ENCODE peak calls at places on chromosomes 3 and 15, in four cellular contexts. One of them, this sample, is unnamed.
A peak's percentile ranks its signal among the peaks of the same experiment; 100 is the strongest.

GRCh38 chr3:46899151-46900006 is 21.9 kb downstream of the PTH1R start:
- DNase-seq in astrocyte: no peak
- DNase-seq in colonic mucosa: no peak
- DNase-seq in GM12878: no peak
- DNase-seq in this sample: no peak

GRCh38 chr3:69881756-69882428 is 117.6 kb upstream of the SAMMSON start:
- DNase-seq in astrocyte: no peak
- DNase-seq in colonic mucosa: no peak
- DNase-seq in GM12878: no peak
- DNase-seq in this sample: no peak

GRCh38 chr15:79035111-79035601 is 55.4 kb downstream of the RASGRF1 start:
- DNase-seq in astrocyte: no peak
- DNase-seq in colonic mucosa: no peak
- DNase-seq in GM12878: peak; percentile 31
- DNase-seq in this sample: no peak

GRCh38 chr15:63596666-63597032 is 538 bp upstream of the FBXL22 start:
- DNase-seq in astrocyte: peak; percentile 22
- DNase-seq in colonic mucosa: no peak
- DNase-seq in GM12878: no peak
- DNase-seq in this sample: no peak

GRCh38 chr15:62253294-62253693 is 88.2 kb upstream of the C2CD4B start:
- DNase-seq in astrocyte: no peak
- DNase-seq in colonic mucosa: no peak
- DNase-seq in GM12878: no peak
- DNase-seq in this sample: no peak

GRCh38 chr3:140850210-140850955 is 91.3 kb upstream of the SLC25A36 start:
- DNase-seq in astrocyte: peak; percentile 29
- DNase-seq in colonic mucosa: no peak
- DNase-seq in GM12878: no peak
- DNase-seq in this sample: no peak

GRCh38 chr3:71851878-71852277 is 66.9 kb upstream of the PROK2 start:
- DNase-seq in astrocyte: no peak
- DNase-seq in colonic mucosa: no peak
- DNase-seq in GM12878: no peak
- DNase-seq in this sample: no peak

GRCh38 chr15:75696303-75696657 is 16.4 kb downstream of the CSPG4 start:
- DNase-seq in astrocyte: no peak
- DNase-seq in colonic mucosa: no peak
- DNase-seq in GM12878: no peak
- DNase-seq in this sample: no peak

GRCh38 chr15:51801391-51801835 is 28.0 kb upstream of the TMOD3 start:
- DNase-seq in astrocyte: peak; percentile 48
- DNase-seq in colonic mucosa: no peak
- DNase-seq in GM12878: no peak
- DNase-seq in this sample: no peak

GRCh38 chr3:46098319-46098761 is 71.1 kb upstream of the XCR1 start:
- DNase-seq in astrocyte: peak; percentile 26
- DNase-seq in colonic mucosa: no peak
- DNase-seq in GM12878: peak; percentile 86
- DNase-seq in this sample: peak; percentile 88

GRCh38 chr15:89641053-89641452 is 14.2 kb downstream of the KIF7 start:
- DNase-seq in astrocyte: no peak
- DNase-seq in colonic mucosa: no peak
- DNase-seq in GM12878: no peak
- DNase-seq in this sample: no peak

GRCh38 chr3:144463916-144464315 is 492.3 kb downstream of the DIPK2A start:
- DNase-seq in astrocyte: no peak
- DNase-seq in colonic mucosa: no peak
- DNase-seq in GM12878: no peak
- DNase-seq in this sample: no peak

GRCh38 chr3:14166877-14167605 is 11.4 kb downstream of the XPC start:
- DNase-seq in astrocyte: no peak
- DNase-seq in colonic mucosa: no peak
- DNase-seq in GM12878: no peak
- DNase-seq in this sample: no peak

GRCh38 chr15:93241696-93242585 is 152.9 kb upstream of the RGMA start:
- DNase-seq in astrocyte: no peak
- DNase-seq in colonic mucosa: no peak
- DNase-seq in GM12878: no peak
- DNase-seq in this sample: no peak

GRCh38 chr15:82850242-82850591 is 40.8 kb downstream of the WHAMM start:
- DNase-seq in astrocyte: no peak
- DNase-seq in colonic mucosa: no peak
- DNase-seq in GM12878: no peak
- DNase-seq in this sample: no peak

GRCh38 chr3:142595141-142595540 is 1.1 kb upstream of the PLS1 start:
- DNase-seq in astrocyte: no peak
- DNase-seq in colonic mucosa: no peak
- DNase-seq in GM12878: no peak
- DNase-seq in this sample: no peak

GRCh38 chr3:44066806-44067205 is 174.9 kb upstream of the TOPAZ1 start:
- DNase-seq in astrocyte: no peak
- DNase-seq in colonic mucosa: no peak
- DNase-seq in GM12878: no peak
- DNase-seq in this sample: peak; percentile 54

GRCh38 chr3:174862101-174862500 is 3.0 kb downstream of the NAALADL2 start:
- DNase-seq in astrocyte: no peak
- DNase-seq in colonic mucosa: peak; percentile 64
- DNase-seq in GM12878: no peak
- DNase-seq in this sample: no peak

GRCh38 chr3:110886514-110886913 is 185.1 kb upstream of the NECTIN3 start:
- DNase-seq in astrocyte: no peak
- DNase-seq in colonic mucosa: no peak
- DNase-seq in GM12878: no peak
- DNase-seq in this sample: no peak

GRCh38 chr3:10783360-10784346 is 32.4 kb upstream of the SLC6A11 start:
- DNase-seq in astrocyte: no peak
- DNase-seq in colonic mucosa: peak; percentile 30
- DNase-seq in GM12878: no peak
- DNase-seq in this sample: peak; percentile 48

GRCh38 chr3:16277471-16277870 is 12.5 kb downstream of the OXNAD1 start:
- DNase-seq in astrocyte: no peak
- DNase-seq in colonic mucosa: no peak
- DNase-seq in GM12878: no peak
- DNase-seq in this sample: no peak

GRCh38 chr3:140007081-140007480 is 72.1 kb downstream of the CLSTN2 start:
- DNase-seq in astrocyte: no peak
- DNase-seq in colonic mucosa: no peak
- DNase-seq in GM12878: no peak
- DNase-seq in this sample: no peak

GRCh38 chr3:2097641-2098191 is 950 bp upstream of the CNTN4 start:
- DNase-seq in astrocyte: no peak
- DNase-seq in colonic mucosa: peak; percentile 57
- DNase-seq in GM12878: no peak
- DNase-seq in this sample: no peak

GRCh38 chr3:81955908-81956307 is 194.5 kb upstream of the GBE1 start:
- DNase-seq in astrocyte: no peak
- DNase-seq in colonic mucosa: no peak
- DNase-seq in GM12878: no peak
- DNase-seq in this sample: no peak

GRCh38 chr3:179236676-179237301 is 14.1 kb downstream of the KCNMB3 start:
- DNase-seq in astrocyte: no peak
- DNase-seq in colonic mucosa: no peak
- DNase-seq in GM12878: no peak
- DNase-seq in this sample: peak; percentile 22

GRCh38 chr3:60579734-60580133 is 671.5 kb downstream of the FHIT start:
- DNase-seq in astrocyte: peak; percentile 94
- DNase-seq in colonic mucosa: no peak
- DNase-seq in GM12878: no peak
- DNase-seq in this sample: no peak

GRCh38 chr3:44722103-44722401 is 7.4 kb upstream of the ZNF501 start:
- DNase-seq in astrocyte: no peak
- DNase-seq in colonic mucosa: no peak
- DNase-seq in GM12878: no peak
- DNase-seq in this sample: no peak

GRCh38 chr3:71175722-71176365 is 407.7 kb downstream of the FOXP1 start:
- DNase-seq in astrocyte: peak; percentile 41
- DNase-seq in colonic mucosa: no peak
- DNase-seq in GM12878: no peak
- DNase-seq in this sample: no peak

GRCh38 chr15:66124626-66125025 is 128.9 kb downstream of the MEGF11 start:
- DNase-seq in astrocyte: no peak
- DNase-seq in colonic mucosa: no peak
- DNase-seq in GM12878: no peak
- DNase-seq in this sample: no peak

GRCh38 chr3:197525706-197526105 is 30.1 kb downstream of the BDH1 start:
- DNase-seq in astrocyte: peak; percentile 23
- DNase-seq in colonic mucosa: no peak
- DNase-seq in GM12878: no peak
- DNase-seq in this sample: no peak

GRCh38 chr15:58627706-58628105 is 121.8 kb downstream of the ADAM10 start:
- DNase-seq in astrocyte: no peak
- DNase-seq in colonic mucosa: no peak
- DNase-seq in GM12878: no peak
- DNase-seq in this sample: no peak
- H3K9ac ChIP-seq in astrocyte: no peak overlapping the region
- H3K9ac ChIP-seq in colonic mucosa: no peak overlapping the region
- H3K9ac ChIP-seq in GM12878: no peak overlapping the region
- H3K9ac ChIP-seq in this sample: peak overlapping the region; percentile 59

GRCh38 chr3:55879901-55880331 is 392.8 kb upstream of the WNT5A start:
- DNase-seq in astrocyte: peak; percentile 22
- DNase-seq in colonic mucosa: no peak
- DNase-seq in GM12878: no peak
- DNase-seq in this sample: no peak
- H3K9ac ChIP-seq in astrocyte: no peak overlapping the region
- H3K9ac ChIP-seq in colonic mucosa: no peak overlapping the region
- H3K9ac ChIP-seq in GM12878: no peak overlapping the region
- H3K9ac ChIP-seq in this sample: no peak overlapping the region

DNA sequence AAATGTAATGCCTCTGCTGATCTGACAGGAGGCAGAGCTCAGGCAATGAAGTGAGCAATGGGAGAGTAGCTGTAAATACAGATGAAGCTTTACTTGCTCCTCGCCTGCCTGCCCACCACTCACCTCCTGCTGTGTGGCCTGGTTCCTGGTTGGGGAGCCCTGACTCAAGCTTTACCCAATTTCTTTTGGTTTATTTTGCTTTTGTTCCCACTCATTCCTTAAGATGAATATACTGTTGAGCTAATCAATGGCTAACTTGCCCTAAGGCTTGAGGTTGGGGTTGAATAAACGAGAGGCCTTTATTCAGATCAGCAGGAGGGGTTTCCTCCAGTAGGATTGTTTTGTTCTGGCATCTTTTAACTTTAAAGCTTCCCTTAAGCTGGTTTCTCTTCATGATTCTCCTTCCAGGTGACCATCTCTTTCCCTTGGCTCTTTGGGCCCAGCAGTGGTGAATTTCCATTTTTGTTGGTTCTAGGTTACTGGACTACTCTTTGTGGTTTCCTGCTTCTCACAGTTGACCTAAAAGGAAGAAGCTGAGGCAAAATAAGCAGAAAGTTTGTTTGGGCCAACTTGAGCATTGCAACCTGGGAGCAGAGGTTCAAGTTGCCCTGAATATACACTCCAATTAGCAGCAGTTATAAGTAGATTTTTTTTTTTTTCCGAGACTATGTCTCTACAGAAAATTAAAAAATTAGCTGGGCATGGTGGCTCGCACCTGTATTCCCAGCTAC is 44.4 kb downstream of the STARD9 start:
- DNase-seq in astrocyte: no peak
- DNase-seq in colonic mucosa: no peak
- DNase-seq in GM12878: no peak
- DNase-seq in this sample: peak; percentile 53
- H3K9ac ChIP-seq in astrocyte: no peak overlapping the region
- H3K9ac ChIP-seq in colonic mucosa: no peak overlapping the region
- H3K9ac ChIP-seq in GM12878: no peak overlapping the region
- H3K9ac ChIP-seq in this sample: no peak overlapping the region

DNA sequence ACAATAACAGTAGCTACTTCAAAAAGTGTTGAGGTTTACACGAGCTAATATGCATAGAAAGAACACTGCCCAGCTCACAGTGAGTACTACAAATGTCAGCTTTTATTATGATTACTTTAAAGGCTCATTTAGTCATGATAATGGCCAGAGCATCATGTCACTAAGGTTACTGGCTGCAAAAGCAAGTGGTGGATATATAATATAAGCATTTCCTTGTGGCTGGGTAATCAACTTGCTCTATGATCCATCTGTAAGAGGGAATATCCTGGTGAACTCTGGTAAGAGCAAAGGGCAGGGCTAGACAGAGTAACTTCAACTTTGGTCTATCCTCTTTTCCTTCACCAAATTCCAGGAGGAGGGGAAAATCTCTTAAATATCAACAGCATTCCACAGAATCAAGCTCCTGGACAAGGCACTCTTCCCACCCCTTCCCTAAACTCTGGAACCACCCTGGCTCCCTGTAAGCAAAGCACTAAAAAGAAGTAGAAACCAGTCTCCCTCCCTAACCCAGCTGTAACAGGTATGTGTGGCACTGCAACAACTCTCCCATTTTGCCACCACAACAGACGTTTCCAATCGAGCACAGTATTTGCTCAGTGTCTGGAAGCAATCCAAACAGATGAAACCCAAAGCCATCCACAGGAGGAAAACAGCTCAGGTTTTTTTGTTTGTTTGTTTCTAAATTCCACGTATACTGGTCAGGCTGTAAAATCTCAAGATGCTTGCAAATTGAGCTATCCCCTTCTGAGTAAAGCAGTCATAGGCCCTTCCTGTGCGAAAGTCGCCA is 13.4 kb downstream of the B4GALT4 start:
- DNase-seq in astrocyte: no peak
- DNase-seq in colonic mucosa: no peak
- DNase-seq in GM12878: no peak
- DNase-seq in this sample: no peak
- H3K9ac ChIP-seq in astrocyte: no peak overlapping the region
- H3K9ac ChIP-seq in colonic mucosa: no peak overlapping the region
- H3K9ac ChIP-seq in GM12878: no peak overlapping the region
- H3K9ac ChIP-seq in this sample: no peak overlapping the region

DNA sequence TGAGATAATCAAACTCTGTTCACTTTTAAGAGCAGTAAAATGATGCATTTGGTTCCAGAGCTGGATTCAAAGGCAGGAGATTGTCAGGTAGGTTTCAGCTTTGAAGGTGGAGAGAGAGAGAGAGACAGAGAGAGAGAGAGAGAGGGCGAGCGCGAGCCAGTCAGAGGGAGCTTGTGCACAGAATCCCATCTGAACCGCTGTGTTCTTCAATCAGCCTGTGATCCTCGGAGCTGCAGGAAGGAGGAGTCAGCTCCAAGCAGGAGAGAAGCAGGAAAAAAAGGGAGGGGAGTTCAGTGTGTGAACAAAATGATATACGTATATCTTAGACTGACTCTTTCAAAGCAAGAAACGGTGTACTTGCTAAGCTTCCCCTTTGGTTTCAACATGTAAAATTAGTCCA is at the start of gene GPR149:
- DNase-seq in astrocyte: no peak
- DNase-seq in colonic mucosa: no peak
- DNase-seq in GM12878: no peak
- DNase-seq in this sample: no peak
- H3K9ac ChIP-seq in astrocyte: no peak within 1 kb of the TSS
- H3K9ac ChIP-seq in colonic mucosa: no peak within 1 kb of the TSS
- H3K9ac ChIP-seq in GM12878: no peak within 1 kb of the TSS
- H3K9ac ChIP-seq in this sample: no peak within 1 kb of the TSS

GRCh38 chr3:136251511-136251910 is 1.4 kb downstream of the PCCB start:
- DNase-seq in astrocyte: no peak
- DNase-seq in colonic mucosa: no peak
- DNase-seq in GM12878: no peak
- DNase-seq in this sample: no peak
- H3K9ac ChIP-seq in astrocyte: peak overlapping the region; percentile 85
- H3K9ac ChIP-seq in colonic mucosa: no peak overlapping the region
- H3K9ac ChIP-seq in GM12878: peak overlapping the region; percentile 58
- H3K9ac ChIP-seq in this sample: no peak overlapping the region

GRCh38 chr3:107432646-107433045 is 55.4 kb downstream of the CCDC54 start:
- DNase-seq in astrocyte: no peak
- DNase-seq in colonic mucosa: no peak
- DNase-seq in GM12878: no peak
- DNase-seq in this sample: no peak
- H3K9ac ChIP-seq in astrocyte: peak overlapping the region; percentile 80
- H3K9ac ChIP-seq in colonic mucosa: no peak overlapping the region
- H3K9ac ChIP-seq in GM12878: no peak overlapping the region
- H3K9ac ChIP-seq in this sample: no peak overlapping the region